ENCODE peak calls at places on chromosomes 11 and 22, in eight cellular contexts. P, M, W, Y, F, Q, H and X are unnamed samples.

GRCh38 chr22:37739000-37739399 is 42.2 kb downstream of the TRIOBP start:
- DNase-seq in P (no peak), M (peak; percentile 87), W (no peak), Y (peak; percentile 70), F (no peak), Q (no peak), H (no peak), X (no peak)

GRCh38 chr22:19873960-19874306 is 19.3 kb upstream of the GNB1L start:
- DNase-seq in P (peak; percentile 57), M (no peak), W (no peak), Y (no peak), F (no peak), Q (peak; percentile 5), H (no peak), X (no peak)

GRCh38 chr11:32231909-32232493 is 141.1 kb downstream of the RCN1 start:
- DNase-seq in P (no peak), M (peak; percentile 14), W (peak; percentile 20), Y (peak; percentile 56), F (no peak), Q (no peak), H (peak; percentile 38), X (peak; percentile 37)

GRCh38 chr22:45763236-45763624 is 91.6 kb downstream of the ATXN10 start:
- DNase-seq in P (no peak), M (no peak), W (no peak), Y (no peak), F (no peak), Q (no peak), H (no peak), X (no peak)

GRCh38 chr11:102564110-102564509 is 33.6 kb upstream of the MMP7 start:
- DNase-seq in P (no peak), M (peak; percentile 88), W (no peak), Y (no peak), F (no peak), Q (no peak), H (peak; percentile 62), X (no peak)

GRCh38 chr11:62614275-62614674 is 1.2 kb downstream of the ROM1 start:
- DNase-seq in P (no peak), M (no peak), W (no peak), Y (no peak), F (no peak), Q (no peak), H (no peak), X (no peak)

GRCh38 chr11:46455816-46456215 is 64.2 kb upstream of the CHRM4 start:
- DNase-seq in P (no peak), M (no peak), W (no peak), Y (no peak), F (no peak), Q (no peak), H (no peak), X (no peak)

GRCh38 chr11:35066783-35067476 is 72.0 kb upstream of the CD44 start:
- DNase-seq in P (no peak), M (no peak), W (no peak), Y (no peak), F (no peak), Q (no peak), H (no peak), X (no peak)

GRCh38 chr11:17504330-17505107 is 27.9 kb upstream of the ABCC8 start:
- DNase-seq in P (peak; percentile 87), M (peak; percentile 57), W (peak; percentile 82), Y (peak; percentile 90), F (no peak), Q (no peak), H (peak; percentile 82), X (no peak)

GRCh38 chr11:69088676-69089146 is 40.0 kb downstream of the TPCN2 start:
- DNase-seq in P (peak; percentile 77), M (peak; percentile 76), W (peak; percentile 56), Y (peak; percentile 81), F (peak; percentile 57), Q (no peak), H (peak; percentile 86), X (peak; percentile 82)

GRCh38 chr11:534592-535518 is 521 bp downstream of the HRAS start:
- DNase-seq in P (peak; percentile 60), M (no peak), W (peak; percentile 25), Y (no peak), F (no peak), Q (no peak), H (no peak), X (no peak)

GRCh38 chr11:17443926-17444690 is 32.5 kb downstream of the ABCC8 start:
- DNase-seq in P (no peak), M (no peak), W (no peak), Y (no peak), F (no peak), Q (no peak), H (no peak), X (no peak)

GRCh38 chr22:42905217-42905616 is 48.1 kb upstream of the ARFGAP3 start:
- DNase-seq in P (no peak), M (no peak), W (no peak), Y (no peak), F (no peak), Q (no peak), H (no peak), X (no peak)

GRCh38 chr11:102709211-102709980 is 3.8 kb upstream of the MMP27 start:
- DNase-seq in P (no peak), M (no peak), W (no peak), Y (no peak), F (no peak), Q (no peak), H (no peak), X (no peak)

GRCh38 chr11:124865902-124866851 is 945 bp downstream of the ROBO3 start:
- DNase-seq in P (peak; percentile 70), M (peak; percentile 15), W (no peak), Y (peak; percentile 85), F (no peak), Q (no peak), H (peak; percentile 54), X (no peak)

GRCh38 chr11:19814421-19814820 is 101.8 kb downstream of the NAV2 start:
- DNase-seq in P (no peak), M (no peak), W (no peak), Y (no peak), F (no peak), Q (no peak), H (no peak), X (no peak)

GRCh38 chr11:110972640-110973039 is 260.4 kb upstream of the ARHGAP20 start:
- DNase-seq in P (no peak), M (peak; percentile 94), W (no peak), Y (no peak), F (no peak), Q (no peak), H (no peak), X (no peak)

GRCh38 chr11:15845261-15845660 is 511.1 kb downstream of the SOX6 start:
- DNase-seq in P (no peak), M (no peak), W (no peak), Y (no peak), F (peak; percentile 64), Q (no peak), H (no peak), X (no peak)

GRCh38 chr22:35346596-35347220 is 34.2 kb upstream of the HMOX1 start:
- DNase-seq in P (no peak), M (no peak), W (no peak), Y (no peak), F (no peak), Q (no peak), H (no peak), X (no peak)

GRCh38 chr11:119730789-119731386 is 1.9 kb upstream of the NECTIN1 start:
- DNase-seq in P (no peak), M (no peak), W (no peak), Y (no peak), F (no peak), Q (no peak), H (no peak), X (no peak)

GRCh38 chr11:71336176-71336995 is 84.0 kb upstream of the SHANK2 start:
- DNase-seq in P (no peak), M (no peak), W (no peak), Y (no peak), F (no peak), Q (no peak), H (no peak), X (no peak)

GRCh38 chr22:49297871-49298721 is 529.6 kb downstream of the BRD1 start:
- DNase-seq in P (no peak), M (no peak), W (no peak), Y (no peak), F (no peak), Q (no peak), H (no peak), X (no peak)

GRCh38 chr11:2689551-2690260 is 10.1 kb downstream of the KCNQ1OT1 start:
- DNase-seq in P (peak; percentile 56), M (no peak), W (no peak), Y (no peak), F (no peak), Q (no peak), H (no peak), X (no peak)

GRCh38 chr11:27420722-27421572 is 51.6 kb downstream of the LGR4 start:
- DNase-seq in P (no peak), M (no peak), W (no peak), Y (no peak), F (no peak), Q (no peak), H (no peak), X (no peak)

GRCh38 chr11:47591764-47592163 is 2.4 kb downstream of the C1QTNF4 start:
- DNase-seq in P (no peak), M (no peak), W (no peak), Y (no peak), F (no peak), Q (no peak), H (no peak), X (no peak)

GRCh38 chr11:92154611-92155010 is 70.0 kb upstream of the FAT3 start:
- DNase-seq in P (no peak), M (no peak), W (no peak), Y (no peak), F (no peak), Q (no peak), H (no peak), X (no peak)

GRCh38 chr11:48354013-48354412 is 12.3 kb downstream of the OR4C5 start:
- DNase-seq in P (no peak), M (no peak), W (no peak), Y (no peak), F (no peak), Q (no peak), H (no peak), X (no peak)

GRCh38 chr11:106961518-106961917 is 56.8 kb downstream of the GUCY1A2 start:
- DNase-seq in P (no peak), M (peak; percentile 72), W (no peak), Y (no peak), F (no peak), Q (no peak), H (peak; percentile 18), X (no peak)

GRCh38 chr11:61737131-61737530 is 15.3 kb upstream of the MYRF start:
- DNase-seq in P (no peak), M (no peak), W (no peak), Y (no peak), F (no peak), Q (no peak), H (no peak), X (no peak)

GRCh38 chr11:95577716-95578460 is 211.7 kb downstream of the FAM76B start:
- DNase-seq in P (no peak), M (peak; percentile 83), W (no peak), Y (no peak), F (no peak), Q (no peak), H (no peak), X (no peak)

GRCh38 chr11:118194835-118195627 is 18.6 kb upstream of the SCN2B start:
- DNase-seq in P (no peak), M (peak; percentile 64), W (no peak), Y (no peak), F (no peak), Q (no peak), H (peak; percentile 85), X (no peak)

GRCh38 chr22:44455151-44455962 is 42.7 kb downstream of the RTL6 start:
- DNase-seq in P (peak; percentile 72), M (no peak), W (no peak), Y (no peak), F (no peak), Q (no peak), H (no peak), X (no peak)

GRCh38 chr11:32092581-32093170 is 1.8 kb downstream of the RCN1 start:
- DNase-seq in P (no peak), M (no peak), W (no peak), Y (no peak), F (no peak), Q (no peak), H (no peak), X (no peak)

GRCh38 chr11:114128399-114128798 is 68.9 kb downstream of the ZBTB16 start:
- DNase-seq in P (no peak), M (no peak), W (no peak), Y (no peak), F (no peak), Q (no peak), H (no peak), X (no peak)